ENCODE peak calls at places on chromosomes 1 and 21, in eight cellular contexts. Y is IMR-90; D is HTR-8/SVneo; G is NCI-H1092 treated with DMSO at 0.1 percent for 48 hours; J is NCI-H146; O is WTC11; A is stimulated activated naive CD4-positive, alpha-beta T cell treated with Interleukin-2 at 50 U/mL for 16 hours; S is T-helper 2 cell. T is an unnamed sample.

GRCh38 chr1:219465247-219466093 is 147.4 kb downstream of the ZC3H11B start:
- DNase-seq in D (no peak), S (no peak), A (no peak), J (no peak), O (no peak), G (no peak), Y (peak), T (no peak)

GRCh38 chr1:58896211-58897183 is 112.7 kb upstream of the JUN start:
- DNase-seq in Y (no peak), G (no peak), D (no peak), S (no peak), A (no peak), O (no peak), J (peak), T (peak)

GRCh38 chr1:248599396-248599795 is 1.9 kb upstream of the OR2T10 start:
- DNase-seq in G (no peak), S (no peak), Y (no peak), A (no peak), D (no peak), O (no peak), J (no peak), T (no peak)

GRCh38 chr21:34807146-34807880 is 138.5 kb downstream of the CLIC6 start:
- DNase-seq in D (peak), A (peak), O (no peak), G (no peak), J (no peak), Y (peak), S (no peak), T (no peak)

GRCh38 chr1:244246334-244246733 is 195.3 kb downstream of the ZBTB18 start:
- DNase-seq in S (no peak), Y (no peak), O (no peak), D (no peak), G (no peak), A (no peak), J (no peak), T (no peak)

GRCh38 chr1:15027515-15027948 is 126.0 kb upstream of the TMEM51 start:
- DNase-seq in S (no peak), J (peak), O (peak), D (peak), Y (peak), A (no peak), G (peak), T (peak)

GRCh38 chr21:18725653-18726052 is 322.1 kb upstream of the TMPRSS15 start:
- DNase-seq in Y (no peak), O (peak), A (no peak), J (peak), S (no peak), G (no peak), D (no peak), T (no peak)

GRCh38 chr1:245538671-245539070 is 383.9 kb downstream of the KIF26B start:
- DNase-seq in D (no peak), Y (no peak), O (no peak), J (no peak), S (no peak), A (no peak), G (no peak), T (no peak)

GRCh38 chr1:52677407-52677806 is 20.7 kb downstream of the COA7 start:
- DNase-seq in D (no peak), A (no peak), J (no peak), S (no peak), G (peak), Y (peak), O (no peak), T (no peak)

GRCh38 chr1:231683439-231684165 is 57.0 kb downstream of the DISC1 start:
- DNase-seq in D (no peak), G (peak), O (no peak), J (peak), S (no peak), Y (no peak), A (no peak), T (peak)

GRCh38 chr1:26853600-26853999 is 9.3 kb upstream of the SFN start:
- DNase-seq in J (no peak), D (no peak), O (no peak), A (no peak), Y (no peak), G (no peak), S (no peak), T (no peak)

T was measured in NCI-H345.